ENCODE peak calls at places on chromosomes 13 and 19, in four cellular contexts. One of them, this sample, is unnamed.

GRCh38 chr19:1045247-1045603 is 5.3 kb downstream of the ABCA7 start:
- DNase-seq in K562: peak; percentile 99
- DNase-seq in H1: peak; percentile 85
- DNase-seq in HepG2: peak; percentile 89
- DNase-seq in this sample: peak; percentile 61

GRCh38 chr19:44212865-44213346 is 574 bp downstream of the ZNF227 start:
- DNase-seq in K562: peak; percentile 30
- DNase-seq in H1: no peak
- DNase-seq in HepG2: peak; percentile 1
- DNase-seq in this sample: peak; percentile 40

GRCh38 chr13:98476106-98476505 is 100.8 kb downstream of the STK24 start:
- DNase-seq in K562: no peak
- DNase-seq in H1: no peak
- DNase-seq in HepG2: no peak
- DNase-seq in this sample: no peak

GRCh38 chr13:46643165-46643777 is 90.3 kb downstream of the LRCH1 start:
- DNase-seq in K562: no peak
- DNase-seq in H1: no peak
- DNase-seq in HepG2: no peak
- DNase-seq in this sample: no peak

GRCh38 chr13:37618554-37618953 is 20.0 kb upstream of the POSTN start:
- DNase-seq in K562: no peak
- DNase-seq in H1: no peak
- DNase-seq in HepG2: no peak
- DNase-seq in this sample: no peak

GRCh38 chr19:34265221-34265650 is 10.9 kb downstream of the GARRE1 start:
- DNase-seq in K562: no peak
- DNase-seq in H1: no peak
- DNase-seq in HepG2: no peak
- DNase-seq in this sample: no peak

GRCh38 chr19:54162241-54162805 is 2.8 kb upstream of the LENG1 start:
- DNase-seq in K562: peak; percentile 90
- DNase-seq in H1: peak; percentile 87
- DNase-seq in HepG2: no peak
- DNase-seq in this sample: peak; percentile 78

GRCh38 chr13:52848455-52849190 is at the start of gene PCDH8:
- DNase-seq in K562: no peak
- DNase-seq in H1: peak; percentile 94
- DNase-seq in HepG2: no peak
- DNase-seq in this sample: no peak

GRCh38 chr19:48310227-48310626 is 15.1 kb upstream of the EMP3 start:
- DNase-seq in K562: no peak
- DNase-seq in H1: no peak
- DNase-seq in HepG2: peak; percentile 56
- DNase-seq in this sample: no peak

GRCh38 chr19:18665771-18666202 is 17.7 kb upstream of the CRTC1 start:
- DNase-seq in K562: no peak
- DNase-seq in H1: no peak
- DNase-seq in HepG2: no peak
- DNase-seq in this sample: no peak

GRCh38 chr13:34971473-34971872 is 29.4 kb downstream of the NBEA start:
- DNase-seq in K562: no peak
- DNase-seq in H1: no peak
- DNase-seq in HepG2: no peak
- DNase-seq in this sample: no peak

GRCh38 chr13:109148243-109148642 is 518.8 kb downstream of the MYO16 start:
- DNase-seq in K562: no peak
- DNase-seq in H1: no peak
- DNase-seq in HepG2: no peak
- DNase-seq in this sample: no peak

GRCh38 chr13:33497146-33497845 is 211.7 kb upstream of the STARD13 start:
- DNase-seq in K562: no peak
- DNase-seq in H1: no peak
- DNase-seq in HepG2: no peak
- DNase-seq in this sample: no peak

GRCh38 chr19:43522929-43523328 is 4.1 kb downstream of the ETHE1 start:
- DNase-seq in K562: no peak
- DNase-seq in H1: no peak
- DNase-seq in HepG2: no peak
- DNase-seq in this sample: no peak

GRCh38 chr13:108226184-108226583 is 8.0 kb downstream of the ABHD13 start:
- DNase-seq in K562: peak; percentile 30
- DNase-seq in H1: no peak
- DNase-seq in HepG2: peak; percentile 29
- DNase-seq in this sample: no peak

GRCh38 chr13:40120781-40121180 is 465.3 kb downstream of the COG6 start:
- DNase-seq in K562: no peak
- DNase-seq in H1: no peak
- DNase-seq in HepG2: no peak
- DNase-seq in this sample: no peak

GRCh38 chr13:71865858-71866172 is 1.2 kb downstream of the DACH1 start:
- DNase-seq in K562: no peak
- DNase-seq in H1: no peak
- DNase-seq in HepG2: no peak
- DNase-seq in this sample: no peak

GRCh38 chr13:99545979-99546378 is 44.7 kb downstream of the TM9SF2 start:
- DNase-seq in K562: no peak
- DNase-seq in H1: no peak
- DNase-seq in HepG2: no peak
- DNase-seq in this sample: no peak

GRCh38 chr13:99540530-99540929 is 39.3 kb downstream of the TM9SF2 start:
- DNase-seq in K562: no peak
- DNase-seq in H1: no peak
- DNase-seq in HepG2: no peak
- DNase-seq in this sample: no peak

GRCh38 chr13:99548448-99548847 is 47.2 kb downstream of the TM9SF2 start:
- DNase-seq in K562: no peak
- DNase-seq in H1: no peak
- DNase-seq in HepG2: no peak
- DNase-seq in this sample: no peak

GRCh38 chr13:99546878-99547277 is 45.6 kb downstream of the TM9SF2 start:
- DNase-seq in K562: no peak
- DNase-seq in H1: no peak
- DNase-seq in HepG2: no peak
- DNase-seq in this sample: no peak

DNA sequence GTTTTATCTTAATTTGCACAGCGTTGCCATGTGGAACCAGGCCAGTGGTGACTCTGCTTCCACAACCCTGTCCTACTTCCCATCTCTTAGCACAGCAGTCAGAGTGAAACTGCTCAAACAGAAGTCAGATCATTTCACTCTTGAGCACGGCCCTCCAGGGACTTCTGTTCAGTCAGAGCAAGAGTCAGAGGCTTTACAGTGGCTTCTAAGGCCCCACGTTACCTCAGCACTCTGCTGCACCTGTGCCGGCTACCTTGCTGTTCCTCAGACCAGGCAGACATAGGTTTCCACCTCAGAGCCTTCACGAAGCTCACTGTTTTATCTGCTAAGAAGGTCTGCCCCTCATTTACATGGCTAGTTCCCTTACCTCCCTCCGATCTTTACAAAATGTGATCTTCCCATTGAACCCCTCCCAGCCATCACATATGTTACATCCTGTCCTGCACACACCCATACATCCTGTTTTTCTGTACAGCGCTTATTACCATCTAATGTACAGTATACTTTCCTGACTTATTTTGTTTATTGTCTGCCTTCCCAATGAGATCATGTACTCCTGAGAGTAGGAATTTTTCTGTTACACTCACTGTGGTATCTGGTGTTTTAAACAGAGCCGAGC is 41.6 kb downstream of the TM9SF2 start:
- DNase-seq in K562: no peak
- DNase-seq in H1: no peak
- DNase-seq in HepG2: no peak
- DNase-seq in this sample: no peak
- TF ChIP-seq JUN in K562: no peak
- TF ChIP-seq JUN in H1: no peak
- TF ChIP-seq JUN in HepG2: no peak
- TF ChIP-seq JUN in this sample: no peak

GRCh38 chr19:45879055-45879454 is 6.9 kb downstream of the IRF2BP1 start:
- DNase-seq in K562: no peak
- DNase-seq in H1: no peak
- DNase-seq in HepG2: no peak
- DNase-seq in this sample: no peak

GRCh38 chr19:45874620-45874966 is 10.5 kb downstream of the FOXA3 start:
- DNase-seq in K562: no peak
- DNase-seq in H1: no peak
- DNase-seq in HepG2: peak; percentile 54
- DNase-seq in this sample: no peak

GRCh38 chr19:45878043-45878794 is 7.7 kb downstream of the IRF2BP1 start:
- DNase-seq in K562: no peak
- DNase-seq in H1: no peak
- DNase-seq in HepG2: peak; percentile 66
- DNase-seq in this sample: no peak

GRCh38 chr19:45876161-45876410 is 9.9 kb downstream of the IRF2BP1 start:
- DNase-seq in K562: peak; percentile 76
- DNase-seq in H1: no peak
- DNase-seq in HepG2: no peak
- DNase-seq in this sample: no peak

DNA sequence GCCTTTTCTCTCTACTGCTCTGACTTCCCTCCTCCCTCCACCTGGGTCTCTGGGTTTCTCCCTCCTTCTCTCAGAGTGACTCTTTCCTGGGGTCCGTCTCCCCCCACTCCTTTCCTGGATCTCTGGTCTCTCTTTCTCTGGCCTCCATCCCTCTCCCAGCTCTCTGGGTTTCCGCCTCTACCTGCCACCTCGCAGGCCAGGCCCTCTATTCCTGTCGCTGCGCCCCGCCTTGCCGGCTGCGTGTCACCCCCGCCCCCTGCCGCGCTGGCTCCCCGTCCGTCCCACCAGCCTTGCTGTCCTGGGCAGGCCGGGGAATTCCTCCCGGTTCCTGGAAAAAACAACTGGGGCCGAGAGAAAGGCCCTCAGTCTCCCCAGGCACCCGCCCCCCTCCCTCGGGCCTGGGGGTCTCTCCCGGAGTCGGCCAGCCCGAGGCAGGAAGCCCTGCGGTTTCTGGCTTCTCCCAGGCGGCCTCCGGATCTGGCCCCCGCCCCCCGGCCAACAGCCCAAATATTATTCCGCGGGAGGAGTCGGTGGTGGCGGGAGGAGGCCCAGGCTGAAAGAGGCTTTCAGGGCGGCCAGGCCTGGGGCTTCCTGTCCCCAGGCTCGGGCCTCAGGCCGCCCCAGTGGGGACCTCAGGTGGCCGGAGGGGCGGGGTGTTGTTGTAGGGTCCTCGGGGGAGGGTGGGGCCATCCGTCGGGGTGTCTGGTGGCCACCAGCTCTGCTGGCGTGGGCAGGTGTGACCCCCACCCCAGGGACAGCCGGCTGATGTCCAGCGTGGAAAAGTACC is 9.3 kb downstream of the IRF2BP1 start:
- DNase-seq in K562: peak; percentile 75
- DNase-seq in H1: peak; percentile 74
- DNase-seq in HepG2: peak; percentile 77
- DNase-seq in this sample: no peak
- TF ChIP-seq RAD21 in K562: no peak
- TF ChIP-seq RAD21 in H1: no peak
- TF ChIP-seq RAD21 in HepG2: peak; percentile 17
- TF ChIP-seq RAD21 in this sample: no peak

GRCh38 chr19:20558571-20558970 is 7.0 kb downstream of the ZNF737 start:
- DNase-seq in K562: no peak
- DNase-seq in H1: no peak
- DNase-seq in HepG2: no peak
- DNase-seq in this sample: no peak

DNA sequence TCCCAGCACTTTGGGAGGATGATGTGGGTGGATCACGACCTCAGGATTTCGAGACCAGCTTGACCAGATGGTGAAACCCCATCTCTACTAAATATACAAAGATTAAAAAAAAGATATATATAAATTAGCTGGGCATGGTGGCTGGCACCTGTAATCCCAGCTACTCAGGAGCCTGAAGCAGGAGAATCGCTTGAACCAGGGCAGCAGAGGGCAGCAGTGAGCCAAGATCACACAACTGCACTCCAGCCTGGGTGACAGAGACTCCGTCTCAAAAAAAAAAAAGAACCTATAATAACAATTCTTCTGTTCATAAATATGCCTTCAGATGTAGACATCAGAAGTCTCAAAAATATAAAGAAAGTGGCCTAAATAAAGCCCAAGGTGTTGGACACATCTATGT is 7.6 kb downstream of the ZNF737 start:
- DNase-seq in K562: peak; percentile 26
- DNase-seq in H1: peak; percentile 79
- DNase-seq in HepG2: no peak
- DNase-seq in this sample: no peak
- TF ChIP-seq JUN in K562: no peak
- TF ChIP-seq JUN in H1: no peak
- TF ChIP-seq JUN in HepG2: no peak
- TF ChIP-seq JUN in this sample: no peak

GRCh38 chr13:72875233-72875632 is 93.3 kb downstream of the PIBF1 start:
- DNase-seq in K562: no peak
- DNase-seq in H1: no peak
- DNase-seq in HepG2: no peak
- DNase-seq in this sample: no peak
- TF ChIP-seq RAD21 in K562: no peak
- TF ChIP-seq RAD21 in H1: no peak
- TF ChIP-seq RAD21 in HepG2: no peak
- TF ChIP-seq RAD21 in this sample: no peak

GRCh38 chr19:2549701-2550191 is 73.8 kb downstream of the GADD45B start:
- DNase-seq in K562: no peak
- DNase-seq in H1: no peak
- DNase-seq in HepG2: no peak
- DNase-seq in this sample: no peak
- TF ChIP-seq JUN in K562: no peak
- TF ChIP-seq JUN in H1: no peak
- TF ChIP-seq JUN in HepG2: no peak
- TF ChIP-seq JUN in this sample: no peak

This sample was measured in A549.